ENCODE peak calls at places on chromosome 2, in ten cellular contexts. T is uterus, L is WTC11, K is AG04449, O is A549, F is endothelial cell, V is fibroblast of the aortic adventitia, H is cardiac muscle cell, U is Peyer's patch, A is prostate gland. Y is an unnamed sample.

GRCh38 chr2:169619946-169620345 is 35.8 kb downstream of the PPIG start:
- DNase-seq in H (no peak), T (no peak), O (no peak), F (no peak), K (no peak), A (no peak), L (no peak), U (no peak), V (no peak), Y (no peak)

GRCh38 chr2:46407852-46408455 is 71.4 kb upstream of the TMEM247 start:
- DNase-seq in V (no peak), T (no peak), F (no peak), L (no peak), U (no peak), K (no peak), A (no peak), H (no peak), O (no peak), Y (no peak)

GRCh38 chr2:126750506-126750905 is 94.5 kb downstream of the GYPC start:
- DNase-seq in A (no peak), O (no peak), T (no peak), V (no peak), U (no peak), K (no peak), F (no peak), L (no peak), H (no peak), Y (no peak)

GRCh38 chr2:158619496-158619895 is 162.7 kb downstream of the PKP4 start:
- DNase-seq in O (peak; percentile 58), H (no peak), A (peak; percentile 15), V (peak; percentile 52), U (no peak), T (no peak), L (no peak), F (no peak), K (no peak), Y (no peak)

GRCh38 chr2:65031341-65032015 is 24.7 kb upstream of the CEP68 start:
- DNase-seq in O (no peak), A (peak; percentile 55), U (no peak), H (no peak), V (peak; percentile 29), L (peak; percentile 53), T (no peak), F (no peak), K (no peak), Y (no peak)

GRCh38 chr2:117321816-117322215 is 492.7 kb upstream of the DDX18 start:
- DNase-seq in F (no peak), A (no peak), L (no peak), V (no peak), H (no peak), U (no peak), T (no peak), O (no peak), K (no peak), Y (no peak)

GRCh38 chr2:231605607-231606091 is 13.0 kb downstream of the TEX44 start:
- DNase-seq in F (no peak), A (no peak), L (no peak), T (no peak), U (no peak), K (no peak), O (no peak), H (no peak), V (no peak), Y (no peak)

GRCh38 chr2:199019898-199020507 is 437.7 kb downstream of the SATB2 start:
- DNase-seq in A (no peak), U (no peak), T (no peak), V (peak; percentile 65), H (peak; percentile 41), F (peak; percentile 26), O (peak; percentile 32), L (peak; percentile 32), K (no peak), Y (no peak)

GRCh38 chr2:237723613-237724012 is 75.0 kb upstream of the RBM44 start:
- DNase-seq in K (no peak), O (peak; percentile 72), A (no peak), F (no peak), H (no peak), V (no peak), L (peak; percentile 66), T (no peak), U (peak; percentile 90), Y (no peak)

GRCh38 chr2:12827721-12828120 is 111.0 kb downstream of the TRIB2 start:
- DNase-seq in K (no peak), V (no peak), L (no peak), F (no peak), A (no peak), H (no peak), U (no peak), O (no peak), T (no peak), Y (no peak)

GRCh38 chr2:208847651-208848050 is 441.1 kb downstream of the PTH2R start:
- DNase-seq in T (no peak), H (no peak), V (no peak), F (no peak), O (no peak), A (no peak), L (no peak), U (no peak), K (no peak), Y (no peak)

GRCh38 chr2:33607905-33608304 is 8.8 kb upstream of the FAM98A start:
- DNase-seq in O (no peak), T (no peak), K (no peak), L (no peak), U (no peak), H (no peak), F (no peak), A (no peak), V (no peak), Y (no peak)

GRCh38 chr2:235842941-235843340 is 325.2 kb downstream of the GBX2 start:
- DNase-seq in L (no peak), U (no peak), K (no peak), F (no peak), V (no peak), T (no peak), H (no peak), A (no peak), O (no peak), Y (no peak)

GRCh38 chr2:123495241-123495640 is 529.8 kb upstream of the CNTNAP5 start:
- DNase-seq in K (no peak), F (no peak), H (no peak), V (no peak), O (no peak), A (no peak), L (no peak), U (no peak), T (no peak), Y (no peak)

DNA sequence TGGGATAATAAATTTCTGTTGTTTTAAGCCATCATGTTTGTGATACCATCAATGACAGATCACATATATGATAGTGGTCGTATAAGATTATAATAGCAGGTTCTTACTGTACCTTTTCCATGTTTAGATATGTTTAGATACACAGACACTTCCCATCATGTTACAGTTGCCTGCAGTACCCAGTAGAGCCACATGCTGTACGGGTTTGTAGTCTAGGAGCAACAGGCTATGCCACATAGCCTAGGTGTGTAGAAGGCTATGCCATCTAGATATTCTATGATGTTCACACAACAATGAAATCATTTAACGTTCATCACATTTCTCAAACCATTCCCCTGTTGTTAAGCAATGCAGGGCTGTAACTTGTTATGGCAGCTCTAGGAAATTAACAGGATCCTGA is 132.9 kb upstream of the SH3BP4 start:
- DNase-seq in K (no peak), T (no peak), L (no peak), A (no peak), F (no peak), H (no peak), V (no peak), U (no peak), O (no peak), Y (no peak)
- TF ChIP-seq CTCF in K (peak; percentile 3), T (no peak), L (no peak), A (peak; percentile 24), F (no peak), H (no peak), V (peak; percentile 9), U (no peak), O (no peak), Y (no peak)

DNA sequence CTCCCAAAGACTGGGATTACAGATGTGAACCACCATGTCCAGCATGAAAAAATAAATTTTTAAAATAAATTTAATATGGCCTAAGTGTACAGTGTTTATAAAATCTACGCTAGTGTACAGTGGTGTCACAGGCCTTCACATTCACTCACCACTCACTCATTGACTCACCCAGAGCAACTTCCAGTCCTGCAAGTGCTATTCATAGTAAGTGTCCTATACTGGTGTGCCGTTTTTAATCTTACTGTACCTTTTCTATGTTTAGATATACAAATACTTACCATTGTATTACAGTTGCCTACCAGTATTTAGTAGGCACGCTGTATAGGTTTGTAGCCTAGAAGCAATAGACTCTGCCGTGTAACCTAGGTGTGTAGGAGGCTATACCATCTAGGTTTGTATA is 291.6 kb upstream of the STON1 start:
- DNase-seq in L (no peak), U (no peak), T (no peak), A (no peak), F (no peak), H (no peak), V (no peak), K (no peak), O (no peak), Y (no peak)
- TF ChIP-seq CTCF in L (no peak), U (no peak), T (no peak), A (no peak), F (no peak), H (no peak), V (no peak), K (no peak), O (no peak), Y (no peak)

DNA sequence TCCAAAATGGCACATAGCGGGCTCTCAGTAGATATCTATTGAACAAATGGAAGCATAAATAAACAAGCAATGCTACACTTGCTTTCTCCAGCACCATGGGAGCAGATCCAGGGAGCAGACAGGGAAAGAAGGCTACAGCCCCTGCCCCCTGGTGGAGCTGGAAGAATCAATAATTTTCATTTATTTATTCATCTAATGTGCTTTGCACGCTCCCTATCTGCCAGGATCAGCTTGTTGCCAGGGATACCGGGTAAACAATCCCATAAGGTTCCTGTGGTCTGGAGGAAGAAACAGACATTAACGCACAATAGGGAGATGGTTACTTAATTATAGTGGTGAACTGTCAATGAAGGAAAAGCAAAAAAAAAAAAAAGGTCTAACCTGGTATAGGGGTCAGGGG is 40.1 kb upstream of the CLASP1 start:
- DNase-seq in F (peak; percentile 33), U (no peak), A (peak; percentile 32), H (peak; percentile 19), T (no peak), V (peak; percentile 44), K (no peak), O (peak; percentile 57), L (no peak), Y (no peak)
- TF ChIP-seq CTCF in F (no peak), U (no peak), A (no peak), H (peak; percentile 43), T (no peak), V (peak; percentile 44), K (peak; percentile 36), O (peak; percentile 18), L (no peak), Y (no peak)

DNA sequence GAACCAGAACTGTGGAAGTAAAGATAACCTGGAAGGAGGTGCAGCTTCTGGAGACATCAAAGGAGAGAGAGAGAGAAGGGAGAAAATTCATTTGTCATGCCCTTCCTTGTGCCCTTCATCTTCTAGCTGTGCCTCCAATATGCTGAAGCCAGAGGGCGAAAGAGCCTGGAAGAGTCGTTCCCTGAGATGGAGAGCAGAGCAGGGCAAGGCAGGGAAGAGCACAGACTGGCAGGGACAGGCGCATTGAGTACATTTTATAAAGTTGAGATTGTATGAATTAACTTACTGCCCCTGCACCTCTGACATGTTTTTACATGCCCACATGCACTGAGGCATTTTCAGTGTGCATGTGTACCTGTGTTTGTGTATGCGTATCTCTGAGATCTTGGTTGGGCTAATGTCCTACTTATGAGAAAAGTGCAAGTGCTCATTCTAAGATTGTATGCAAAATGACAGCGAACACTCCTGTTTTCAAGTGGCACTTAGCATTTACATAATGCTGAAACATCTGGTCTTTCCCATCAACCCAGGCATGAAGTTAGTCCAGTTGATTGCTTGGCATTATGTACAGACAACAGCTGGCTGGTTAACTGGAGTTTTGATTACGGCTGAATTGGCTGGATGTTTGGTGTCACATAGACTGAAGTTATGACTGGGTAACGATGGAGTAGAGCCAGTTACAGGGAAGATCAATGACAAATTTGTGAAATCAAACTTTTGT is 23.7 kb upstream of the MMADHC start:
- DNase-seq in V (no peak), F (no peak), U (no peak), L (peak; percentile 23), T (no peak), O (peak; percentile 29), K (no peak), A (no peak), H (peak; percentile 54), Y (no peak)
- TF ChIP-seq CTCF in V (peak; percentile 27), F (no peak), U (no peak), L (no peak), T (no peak), O (no peak), K (peak; percentile 22), A (no peak), H (peak; percentile 12), Y (no peak)